ENCODE peak calls at places on chromosome 20, in seven cellular contexts. P is kidney epithelial cell; Y is dorsolateral prefrontal cortex; R is A549; O is CD8-positive, alpha-beta memory T cell; H is endodermal cell; M is CD8-positive, alpha-beta T cell. E is an unnamed sample.

GRCh38 chr20:41697861-41698559 is 79.8 kb upstream of the CHD6 start:
- DNase-seq in M (no peak), P (no peak), H (peak; percentile 64), O (no peak), Y (no peak), R (no peak), E (peak; percentile 46)

GRCh38 chr20:48586728-48587127 is 241.1 kb downstream of the PREX1 start:
- DNase-seq in Y (no peak), O (no peak), H (no peak), P (no peak), R (no peak), M (no peak), E (no peak)

GRCh38 chr20:5136096-5136495 is 9.3 kb downstream of the CDS2 start:
- DNase-seq in O (no peak), R (no peak), H (peak; percentile 57), P (no peak), M (no peak), Y (no peak), E (no peak)

GRCh38 chr20:61654726-61655125 is 402.7 kb downstream of the CDH4 start:
- DNase-seq in H (no peak), O (no peak), M (no peak), P (no peak), Y (no peak), R (no peak), E (no peak)

GRCh38 chr20:35842361-35842760 is 70.5 kb downstream of the PHF20 start:
- DNase-seq in R (no peak), P (no peak), H (no peak), O (no peak), Y (no peak), M (no peak), E (no peak)

GRCh38 chr20:57465486-57465885 is 59.5 kb downstream of the CTCFL start:
- DNase-seq in P (no peak), Y (no peak), R (no peak), M (no peak), H (no peak), O (no peak), E (no peak)

GRCh38 chr20:23021541-23021940 is 13.6 kb upstream of the SSTR4 start:
- DNase-seq in R (no peak), O (no peak), M (no peak), P (no peak), Y (no peak), H (no peak), E (no peak)

GRCh38 chr20:4689224-4689623 is 32.5 kb upstream of the PRND start:
- DNase-seq in O (no peak), Y (no peak), R (no peak), P (no peak), H (no peak), M (no peak), E (no peak)

GRCh38 chr20:6162239-6162638 is 39.4 kb upstream of the FERMT1 start:
- DNase-seq in H (no peak), O (no peak), Y (no peak), R (no peak), M (no peak), P (no peak), E (no peak)

GRCh38 chr20:50363027-50363426 is 147.2 kb upstream of the PTPN1 start:
- DNase-seq in O (no peak), M (no peak), H (no peak), R (no peak), P (no peak), Y (no peak), E (no peak)

GRCh38 chr20:25299801-25300200 is 51.9 kb downstream of the PYGB start:
- DNase-seq in P (no peak), R (no peak), Y (no peak), M (no peak), O (no peak), H (no peak), E (no peak)

GRCh38 chr20:24677626-24678328 is 208.3 kb downstream of the SYNDIG1 start:
- DNase-seq in Y (peak; percentile 26), O (no peak), M (no peak), H (peak; percentile 56), R (no peak), P (no peak), E (no peak)

GRCh38 chr20:44832724-44833123 is 22.4 kb upstream of the RIMS4 start:
- DNase-seq in R (no peak), P (no peak), Y (no peak), M (no peak), H (peak; percentile 56), O (no peak), E (no peak)

GRCh38 chr20:8523684-8524083 is 391.6 kb downstream of the PLCB1 start:
- DNase-seq in O (no peak), P (no peak), Y (no peak), H (peak; percentile 47), R (no peak), M (no peak), E (no peak)

GRCh38 chr20:57672164-57672563 is 37.7 kb downstream of the PMEPA1 start:
- DNase-seq in R (no peak), O (no peak), M (no peak), H (no peak), Y (no peak), P (no peak), E (no peak)

GRCh38 chr20:58179432-58180099 is 48.9 kb downstream of the ANKRD60 start:
- DNase-seq in H (peak; percentile 90), O (peak; percentile 48), R (peak; percentile 48), Y (peak; percentile 82), M (peak; percentile 54), P (no peak), E (peak; percentile 58)

GRCh38 chr20:63061051-63061531 is 54.3 kb upstream of the BHLHE23 start:
- DNase-seq in O (no peak), Y (peak; percentile 13), M (peak; percentile 10), H (peak; percentile 30), R (no peak), P (no peak), E (no peak)

GRCh38 chr20:22836211-22836610 is 198.9 kb upstream of the SSTR4 start:
- DNase-seq in M (no peak), O (no peak), Y (no peak), P (no peak), H (no peak), R (no peak), E (no peak)

GRCh38 chr20:58366016-58366415 is 23.0 kb upstream of the VAPB start:
- DNase-seq in R (no peak), H (no peak), P (no peak), O (no peak), M (no peak), Y (no peak), E (no peak)

GRCh38 chr20:46031701-46032254 is 2.8 kb downstream of the SLC12A5 start:
- DNase-seq in O (no peak), H (peak; percentile 82), Y (peak; percentile 66), M (no peak), R (no peak), P (no peak), E (no peak)
- H3K4me3 ChIP-seq in O (no peak overlapping the region), H (peak overlapping the region; percentile 79), Y (peak overlapping the region; percentile 66), M (no peak overlapping the region), R (peak overlapping the region; percentile 35), P (no peak overlapping the region), E (no peak overlapping the region)

GRCh38 chr20:56343861-56344381 is 14.9 kb upstream of the FAM210B start:
- DNase-seq in P (no peak), M (peak; percentile 33), Y (peak; percentile 74), H (peak; percentile 95), R (peak; percentile 55), O (no peak), E (peak; percentile 22)
- H3K4me3 ChIP-seq in P (no peak overlapping the region), M (no peak overlapping the region), Y (peak overlapping the region; percentile 42), H (peak overlapping the region; percentile 47), R (peak overlapping the region; percentile 11), O (no peak overlapping the region), E (no peak overlapping the region)

GRCh38 chr20:18224968-18225568 is 63.3 kb upstream of the ZNF133 start:
- DNase-seq in R (peak; percentile 53), P (peak; percentile 42), O (no peak), M (no peak), H (peak; percentile 77), Y (peak; percentile 50), E (no peak)
- H3K4me3 ChIP-seq in R (no peak overlapping the region), P (no peak overlapping the region), O (no peak overlapping the region), M (no peak overlapping the region), H (no peak overlapping the region), Y (no peak overlapping the region), E (no peak overlapping the region)

DNA sequence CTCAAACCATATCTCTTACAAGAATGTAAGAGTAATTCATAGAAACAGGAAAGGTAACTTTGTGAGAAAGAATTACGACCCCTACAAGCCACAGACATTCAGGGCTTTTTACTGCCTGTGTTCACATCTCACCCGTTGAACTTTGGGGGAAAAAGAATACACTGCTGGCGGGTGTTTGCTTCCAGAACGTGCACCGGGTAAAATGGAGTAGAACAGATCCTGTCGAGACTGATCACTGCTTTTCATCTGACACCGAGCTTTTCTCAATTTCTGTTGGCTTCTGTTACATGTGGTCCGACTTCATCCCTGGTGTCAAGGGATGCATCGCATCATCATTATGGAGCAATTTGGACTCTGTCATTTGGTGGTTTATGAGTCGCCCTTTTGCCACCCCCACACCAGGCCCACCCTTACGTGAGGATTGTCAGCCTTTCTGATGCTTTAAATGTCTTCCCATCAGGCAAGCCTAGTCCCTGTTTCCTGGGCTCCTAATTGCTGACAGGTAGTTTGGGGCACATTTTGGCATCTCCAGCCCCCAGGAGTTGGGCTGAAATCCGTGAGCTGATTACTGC is 219.3 kb upstream of the ZFP64 start:
- DNase-seq in M (no peak), Y (no peak), R (no peak), O (no peak), H (no peak), P (no peak), E (no peak)
- H3K4me3 ChIP-seq in M (peak overlapping the region; percentile 15), Y (no peak overlapping the region), R (no peak overlapping the region), O (peak overlapping the region; percentile 33), H (no peak overlapping the region), P (no peak overlapping the region), E (peak overlapping the region; percentile 1)

GRCh38 chr20:34512955-34513419 is 3.2 kb upstream of the DYNLRB1 start:
- DNase-seq in M (no peak), R (no peak), O (no peak), H (no peak), Y (no peak), P (no peak), E (peak; percentile 20)

GRCh38 chr20:34510575-34510974 is 5.6 kb upstream of the DYNLRB1 start:
- DNase-seq in R (no peak), M (no peak), P (no peak), H (no peak), Y (no peak), O (no peak), E (no peak)

GRCh38 chr20:34514897-34515483 is 1.2 kb upstream of the DYNLRB1 start:
- DNase-seq in Y (no peak), R (no peak), P (no peak), H (no peak), M (no peak), O (no peak), E (no peak)

GRCh38 chr20:34512266-34512954 is 3.8 kb upstream of the DYNLRB1 start:
- DNase-seq in Y (no peak), R (no peak), H (no peak), M (no peak), O (no peak), P (no peak), E (no peak)

DNA sequence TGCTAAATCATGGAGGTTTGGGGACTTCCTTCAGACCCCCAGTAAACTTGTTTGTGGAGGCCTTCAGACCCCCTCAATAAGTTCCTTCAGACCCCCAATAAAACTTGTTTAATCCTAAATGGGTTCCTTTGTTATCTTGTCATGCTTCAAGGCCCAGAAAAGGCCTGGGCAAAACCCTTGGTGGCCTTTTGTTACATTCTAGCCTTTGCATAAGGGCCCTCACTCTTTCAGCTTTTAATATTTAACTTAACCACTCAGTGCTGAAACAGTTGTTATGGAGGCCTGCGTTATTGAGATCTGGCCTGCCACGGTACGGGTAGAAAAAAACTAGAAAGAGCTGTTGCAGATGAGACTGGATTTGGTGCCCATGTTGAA is 4.3 kb upstream of the DYNLRB1 start:
- DNase-seq in O (no peak), R (no peak), H (no peak), Y (no peak), P (no peak), M (no peak), E (no peak)
- H3K4me3 ChIP-seq in O (no peak overlapping the region), R (no peak overlapping the region), H (no peak overlapping the region), Y (no peak overlapping the region), P (no peak overlapping the region), M (no peak overlapping the region), E (no peak overlapping the region)